ENCODE peak calls at places on chromosomes 3 and 15, in ten cellular contexts. G is heart left ventricle, X is nephron progenitor cell, U is mesothelial cell of epicardium, E is WTC11, P is suprapubic skin, J is dorsolateral prefrontal cortex, T is HFFc6, I is brain microvascular endothelial cell, C is left ventricle myocardium inferior. N is an unnamed sample.

GRCh38 chr15:88032787-88033186 is 223.8 kb downstream of the NTRK3 start:
- DNase-seq in G (no peak), X (no peak), U (no peak), E (no peak), P (no peak), J (no peak), T (peak), I (no peak), C (no peak), N (no peak)

GRCh38 chr3:152030320-152030719 is 156.9 kb downstream of the SUCNR1 start:
- DNase-seq in G (no peak), X (no peak), U (no peak), E (no peak), P (no peak), J (no peak), T (no peak), I (no peak), C (no peak), N (no peak)

GRCh38 chr3:111613294-111613693 is 18.1 kb upstream of the ZBED2 start:
- DNase-seq in G (no peak), X (no peak), U (no peak), E (no peak), P (no peak), J (no peak), T (no peak), I (no peak), C (no peak), N (no peak)

GRCh38 chr3:69161587-69162196 is 39.3 kb upstream of the LMOD3 start:
- DNase-seq in G (no peak), X (peak), U (no peak), E (no peak), P (no peak), J (no peak), T (peak), I (peak), C (no peak), N (no peak)

GRCh38 chr15:47711654-47712053 is 5.7 kb upstream of the SEMA6D start:
- DNase-seq in G (no peak), X (no peak), U (no peak), E (no peak), P (no peak), J (no peak), T (no peak), I (no peak), C (no peak), N (no peak)

GRCh38 chr3:136675150-136675858 is 76.9 kb downstream of the STAG1 start:
- DNase-seq in G (no peak), X (no peak), U (no peak), E (no peak), P (no peak), J (no peak), T (no peak), I (no peak), C (no peak), N (no peak)

GRCh38 chr15:78035319-78035718 is 42.2 kb downstream of the TBC1D2B start:
- DNase-seq in G (no peak), X (no peak), U (no peak), E (no peak), P (no peak), J (no peak), T (no peak), I (no peak), C (no peak), N (no peak)

GRCh38 chr3:46857485-46858341 is 5.5 kb downstream of the MYL3 start:
- DNase-seq in G (peak), X (peak), U (peak), E (peak), P (peak), J (peak), T (no peak), I (no peak), C (peak), N (peak)

GRCh38 chr15:53193149-53193548 is 403.0 kb upstream of the ONECUT1 start:
- DNase-seq in G (no peak), X (peak), U (no peak), E (no peak), P (no peak), J (no peak), T (no peak), I (no peak), C (no peak), N (no peak)

GRCh38 chr3:27202959-27203358 is 166.2 kb downstream of the NEK10 start:
- DNase-seq in G (no peak), X (no peak), U (no peak), E (no peak), P (no peak), J (no peak), T (no peak), I (no peak), C (no peak), N (no peak)

GRCh38 chr15:50256188-50257041 is 9.1 kb downstream of the HDC start:
- DNase-seq in G (no peak), X (no peak), U (no peak), E (no peak), P (no peak), J (no peak), T (peak), I (peak), C (no peak), N (no peak)

GRCh38 chr3:53940651-53941050 is 49.0 kb upstream of the SELENOK start:
- DNase-seq in G (no peak), X (no peak), U (no peak), E (no peak), P (no peak), J (no peak), T (no peak), I (no peak), C (no peak), N (no peak)

GRCh38 chr3:147361671-147362420 is 44.5 kb downstream of the ZIC4 start:
- DNase-seq in G (no peak), X (peak), U (no peak), E (peak), P (no peak), J (no peak), T (no peak), I (peak), C (no peak), N (no peak)

GRCh38 chr15:72169236-72169920 is 28.2 kb downstream of the GRAMD2A start:
- DNase-seq in G (no peak), X (no peak), U (no peak), E (no peak), P (no peak), J (no peak), T (no peak), I (no peak), C (no peak), N (no peak)

GRCh38 chr15:66404532-66404931 is 17.8 kb downstream of the MAP2K1 start:
- DNase-seq in G (no peak), X (peak), U (no peak), E (peak), P (no peak), J (no peak), T (no peak), I (no peak), C (no peak), N (no peak)

GRCh38 chr15:87228460-87228859 is 1028.1 kb downstream of the NTRK3 start:
- DNase-seq in G (no peak), X (no peak), U (no peak), E (no peak), P (no peak), J (no peak), T (peak), I (no peak), C (no peak), N (no peak)

GRCh38 chr15:95975212-95975611 is 355.3 kb upstream of the NR2F2 start:
- DNase-seq in G (no peak), X (no peak), U (no peak), E (no peak), P (no peak), J (no peak), T (no peak), I (no peak), C (no peak), N (no peak)

GRCh38 chr15:94040523-94041248 is 190.7 kb upstream of the MCTP2 start:
- DNase-seq in G (no peak), X (no peak), U (no peak), E (no peak), P (no peak), J (no peak), T (no peak), I (no peak), C (no peak), N (no peak)
- TF ChIP-seq CTCF in G (no peak), X (no peak), U (no peak), E (no peak), P (no peak), J (no peak), T (peak), I (no peak), C (no peak), N (peak)

GRCh38 chr3:182704926-182705325 is 88.4 kb upstream of the ATP11B start:
- DNase-seq in G (no peak), X (no peak), U (no peak), E (peak), P (no peak), J (no peak), T (no peak), I (no peak), C (no peak), N (no peak)
- TF ChIP-seq CTCF in G (no peak), X (peak), U (no peak), E (no peak), P (no peak), J (no peak), T (no peak), I (peak), C (no peak), N (no peak)

GRCh38 chr15:51971353-51972133 is at the start of gene LEO1:
- DNase-seq in G (peak), X (peak), U (peak), E (peak), P (peak), J (peak), T (peak), I (peak), C (peak), N (peak)
- TF ChIP-seq CTCF in G (peak), X (no peak), U (no peak), E (no peak), P (no peak), J (peak), T (peak), I (peak), C (peak), N (peak)

GRCh38 chr15:85615930-85616329 is 178.8 kb downstream of the KLHL25 start:
- DNase-seq in G (no peak), X (no peak), U (no peak), E (peak), P (no peak), J (no peak), T (no peak), I (no peak), C (no peak), N (no peak)
- TF ChIP-seq CTCF in G (peak), X (peak), U (no peak), E (no peak), P (no peak), J (peak), T (peak), I (peak), C (peak), N (peak)

GRCh38 chr3:52277972-52278509 is 408 bp downstream of the WDR82 start:
- DNase-seq in G (no peak), X (peak), U (no peak), E (peak), P (no peak), J (no peak), T (no peak), I (peak), C (no peak), N (no peak)

GRCh38 chr3:52281980-52282801 is 3.7 kb upstream of the WDR82 start:
- DNase-seq in G (no peak), X (no peak), U (no peak), E (no peak), P (no peak), J (no peak), T (peak), I (peak), C (no peak), N (no peak)

GRCh38 chr3:52277071-52277964 is 1.1 kb downstream of the WDR82 start:
- DNase-seq in G (peak), X (peak), U (no peak), E (peak), P (no peak), J (peak), T (peak), I (peak), C (peak), N (peak)

GRCh38 chr3:52280046-52280445 is 1.6 kb upstream of the WDR82 start:
- DNase-seq in G (no peak), X (no peak), U (no peak), E (no peak), P (no peak), J (no peak), T (no peak), I (no peak), C (no peak), N (no peak)

GRCh38 chr3:52278510-52279069 is at the start of gene WDR82:
- DNase-seq in G (peak), X (peak), U (peak), E (peak), P (peak), J (peak), T (peak), I (peak), C (peak), N (peak)
- TF ChIP-seq CTCF in G (peak), X (peak), U (no peak), E (peak), P (peak), J (peak), T (peak), I (peak), C (peak), N (peak)

GRCh38 chr15:100433304-100433703 is 91.5 kb upstream of the ADAMTS17 start:
- DNase-seq in G (no peak), X (no peak), U (no peak), E (no peak), P (no peak), J (no peak), T (no peak), I (no peak), C (no peak), N (no peak)
- TF ChIP-seq CTCF in G (no peak), X (no peak), U (no peak), E (no peak), P (no peak), J (no peak), T (no peak), I (no peak), C (no peak), N (no peak)

N was measured in chondrocyte.